ENCODE peak calls at places on chromosomes 11 and 22, in four cellular contexts. S is CD8-positive, alpha-beta memory T cell; A is tibial nerve; Y is GM23338. Q is an unnamed sample.

GRCh38 chr11:25566298-25567200 is 765.4 kb upstream of the ANO3 start:
- DNase-seq in S (no peak), A (peak; percentile 69), Y (no peak), Q (no peak)

GRCh38 chr11:105862736-105863367 is 159.2 kb downstream of the MSANTD4 start:
- DNase-seq in S (no peak), A (no peak), Y (peak; percentile 75), Q (no peak)

GRCh38 chr11:75762885-75763284 is 5.7 kb upstream of the DGAT2 start:
- DNase-seq in S (no peak), A (no peak), Y (no peak), Q (no peak)

GRCh38 chr22:35051791-35052190 is 14.2 kb upstream of the ISX start:
- DNase-seq in S (no peak), A (no peak), Y (no peak), Q (no peak)

GRCh38 chr11:74636633-74637184 is 44.3 kb downstream of the POLD3 start:
- DNase-seq in S (no peak), A (no peak), Y (no peak), Q (no peak)

GRCh38 chr11:7936615-7937014 is 4.9 kb downstream of the OR10A3 start:
- DNase-seq in S (no peak), A (no peak), Y (no peak), Q (no peak)

GRCh38 chr11:18986744-18987143 is 47.5 kb upstream of the MRGPRX1 start:
- DNase-seq in S (no peak), A (no peak), Y (no peak), Q (no peak)

GRCh38 chr11:128039140-128040021 is 548.0 kb downstream of the ETS1 start:
- DNase-seq in S (peak; percentile 90), A (peak; percentile 33), Y (no peak), Q (no peak)

GRCh38 chr22:32411388-32411787 is 659 bp downstream of the RTCB start:
- DNase-seq in S (peak; percentile 49), A (no peak), Y (peak; percentile 50), Q (no peak)

GRCh38 chr11:103525069-103525468 is 415.8 kb downstream of the DYNC2H1 start:
- DNase-seq in S (no peak), A (no peak), Y (no peak), Q (no peak)

GRCh38 chr11:116563028-116563712 is 209.6 kb downstream of the BUD13 start:
- DNase-seq in S (no peak), A (no peak), Y (no peak), Q (peak; percentile 79)

GRCh38 chr11:109308551-109308950 is 113.4 kb upstream of the C11orf87 start:
- DNase-seq in S (no peak), A (no peak), Y (no peak), Q (no peak)

GRCh38 chr22:30304495-30305244 is 15.4 kb upstream of the CASTOR1 start:
- DNase-seq in S (no peak), A (no peak), Y (no peak), Q (no peak)

GRCh38 chr11:120952503-120953229 is 71.2 kb upstream of the TBCEL start:
- DNase-seq in S (no peak), A (peak; percentile 79), Y (peak; percentile 93), Q (peak; percentile 67)

GRCh38 chr11:34029176-34029575 is 22.4 kb upstream of the CAPRIN1 start:
- DNase-seq in S (no peak), A (no peak), Y (no peak), Q (no peak)

GRCh38 chr22:33923660-33924246 is 3.5 kb upstream of the LARGE1 start:
- DNase-seq in S (no peak), A (peak; percentile 85), Y (peak; percentile 98), Q (no peak)

GRCh38 chr11:94840209-94840608 is 72.1 kb downstream of the AMOTL1 start:
- DNase-seq in S (no peak), A (no peak), Y (no peak), Q (no peak)

GRCh38 chr11:78656327-78656726 is 81.7 kb upstream of the NARS2 start:
- DNase-seq in S (no peak), A (no peak), Y (no peak), Q (no peak)

GRCh38 chr22:36445158-36445668 is 36.2 kb downstream of the TXN2 start:
- DNase-seq in S (no peak), A (no peak), Y (peak; percentile 46), Q (no peak)

GRCh38 chr11:46279393-46280099 is 2.1 kb downstream of the CREB3L1 start:
- DNase-seq in S (no peak), A (no peak), Y (no peak), Q (peak; percentile 29)

GRCh38 chr11:16613401-16614381 is 124.8 kb upstream of the C11orf58 start:
- DNase-seq in S (peak; percentile 55), A (peak; percentile 92), Y (peak; percentile 97), Q (peak; percentile 82)

DNA sequence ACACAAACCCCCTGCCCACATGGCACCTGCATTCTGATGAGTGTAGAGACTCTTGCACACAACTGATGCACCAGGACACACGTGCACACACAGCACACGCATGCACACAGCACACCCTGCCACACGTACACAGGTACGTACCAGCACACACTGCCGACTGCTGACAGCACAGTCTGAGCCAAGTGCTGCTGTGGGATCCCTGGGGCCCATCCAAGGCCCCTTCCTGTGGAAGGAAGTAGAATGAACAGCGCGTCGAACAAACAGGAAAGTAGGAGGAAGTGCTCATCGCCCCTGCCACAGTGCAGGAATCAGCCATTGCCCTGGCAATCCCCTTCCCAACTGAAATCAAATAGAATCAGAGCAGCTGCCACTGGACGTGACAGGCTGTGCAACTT is 57.9 kb downstream of the CD82 start:
- DNase-seq in S (peak; percentile 12), A (peak; percentile 3), Y (no peak), Q (no peak)
- H3K27ac ChIP-seq in S (no peak overlapping the region), A (no peak overlapping the region), Y (no peak overlapping the region), Q (no peak overlapping the region)

DNA sequence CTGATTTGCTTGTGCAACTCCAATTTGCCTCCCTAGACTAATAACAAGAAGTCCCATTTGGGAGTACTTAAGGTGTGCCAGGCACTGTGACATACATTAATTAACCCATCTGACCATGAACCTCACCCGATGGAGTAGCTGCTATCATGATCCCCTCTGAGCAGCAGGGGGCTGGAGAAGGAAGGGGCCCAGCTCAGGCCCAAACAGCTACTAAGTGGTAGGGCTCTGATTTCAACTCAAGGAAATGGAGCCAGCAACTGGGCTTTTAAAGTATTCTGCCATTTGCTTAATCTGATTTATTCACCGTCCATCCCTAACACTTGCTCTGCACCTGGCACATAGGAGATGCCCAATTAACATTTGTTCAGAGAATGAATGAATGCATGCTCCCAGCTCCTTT is 1.2 kb downstream of the CRYBB1 start:
- DNase-seq in S (no peak), A (no peak), Y (no peak), Q (no peak)
- H3K27ac ChIP-seq in S (no peak overlapping the region), A (no peak overlapping the region), Y (peak overlapping the region; percentile 58), Q (no peak overlapping the region)

GRCh38 chr11:118621071-118621815 is 13.8 kb downstream of the PHLDB1 start:
- DNase-seq in S (no peak), A (peak; percentile 85), Y (peak; percentile 95), Q (peak; percentile 74)

GRCh38 chr11:118618115-118618990 is 10.9 kb downstream of the PHLDB1 start:
- DNase-seq in S (no peak), A (peak; percentile 62), Y (no peak), Q (peak; percentile 45)

GRCh38 chr11:118618991-118619375 is 11.6 kb downstream of the PHLDB1 start:
- DNase-seq in S (no peak), A (peak; percentile 74), Y (no peak), Q (no peak)

GRCh38 chr11:118620529-118621070 is 13.2 kb downstream of the PHLDB1 start:
- DNase-seq in S (no peak), A (no peak), Y (no peak), Q (no peak)

GRCh38 chr11:118619444-118620205 is 12.2 kb downstream of the PHLDB1 start:
- DNase-seq in S (no peak), A (peak; percentile 52), Y (no peak), Q (no peak)
- H3K27ac ChIP-seq in S (no peak overlapping the region), A (peak overlapping the region; percentile 74), Y (no peak overlapping the region), Q (peak overlapping the region; percentile 91)

GRCh38 chr11:69938206-69938605 is 119.0 kb upstream of the FGF3 start:
- DNase-seq in S (peak; percentile 26), A (no peak), Y (no peak), Q (no peak)

GRCh38 chr11:69934861-69935494 is 115.8 kb upstream of the FGF3 start:
- DNase-seq in S (peak; percentile 8), A (no peak), Y (peak; percentile 53), Q (no peak)

GRCh38 chr11:69939551-69940245 is 120.5 kb upstream of the FGF3 start:
- DNase-seq in S (no peak), A (no peak), Y (no peak), Q (no peak)

GRCh38 chr11:69936750-69937149 is 117.5 kb upstream of the FGF3 start:
- DNase-seq in S (no peak), A (no peak), Y (no peak), Q (no peak)

GRCh38 chr11:69935941-69936505 is 116.8 kb upstream of the FGF3 start:
- DNase-seq in S (no peak), A (no peak), Y (no peak), Q (no peak)
- H3K27ac ChIP-seq in S (no peak overlapping the region), A (no peak overlapping the region), Y (no peak overlapping the region), Q (no peak overlapping the region)

GRCh38 chr11:10625281-10625981 is 57.0 kb upstream of the LYVE1 start:
- DNase-seq in S (no peak), A (no peak), Y (no peak), Q (no peak)
- H3K27ac ChIP-seq in S (no peak overlapping the region), A (no peak overlapping the region), Y (no peak overlapping the region), Q (no peak overlapping the region)

GRCh38 chr11:65516135-65516968 is 8.5 kb upstream of the SCYL1 start:
- DNase-seq in S (peak; percentile 49), A (no peak), Y (no peak), Q (no peak)
- H3K27ac ChIP-seq in S (no peak overlapping the region), A (no peak overlapping the region), Y (no peak overlapping the region), Q (peak overlapping the region; percentile 78)

Q was measured in substantia nigra.